ENCODE peak calls at places on chromosomes 16 and 17, in seven cellular contexts. One of them, this sample, is unnamed.

GRCh38 chr17:60641810-60642220 is 35.8 kb upstream of the BCAS3 start:
- DNase-seq in Daoy: peak; percentile 58
- DNase-seq in astrocyte of the spinal cord: peak; percentile 84
- DNase-seq in glutamatergic neuron: peak; percentile 50
- DNase-seq in NCI-H748 treated with DMSO at 0.1 percent for 48 hours: peak; percentile 37
- DNase-seq in GM23338: peak; percentile 86
- DNase-seq in esophagus squamous epithelium: no peak
- DNase-seq in this sample: no peak

GRCh38 chr17:79732804-79733691 is 2.3 kb downstream of the ENPP7 start:
- DNase-seq in Daoy: no peak
- DNase-seq in astrocyte of the spinal cord: no peak
- DNase-seq in glutamatergic neuron: no peak
- DNase-seq in NCI-H748 treated with DMSO at 0.1 percent for 48 hours: no peak
- DNase-seq in GM23338: no peak
- DNase-seq in esophagus squamous epithelium: no peak
- DNase-seq in this sample: no peak

GRCh38 chr17:489758-490329 is 137.2 kb upstream of the RPH3AL start:
- DNase-seq in Daoy: peak; percentile 63
- DNase-seq in astrocyte of the spinal cord: peak; percentile 45
- DNase-seq in glutamatergic neuron: peak; percentile 27
- DNase-seq in NCI-H748 treated with DMSO at 0.1 percent for 48 hours: no peak
- DNase-seq in GM23338: peak; percentile 61
- DNase-seq in esophagus squamous epithelium: no peak
- DNase-seq in this sample: no peak

GRCh38 chr17:78628547-78629435 is 51.6 kb upstream of the DNAH17 start:
- DNase-seq in Daoy: no peak
- DNase-seq in astrocyte of the spinal cord: no peak
- DNase-seq in glutamatergic neuron: no peak
- DNase-seq in NCI-H748 treated with DMSO at 0.1 percent for 48 hours: no peak
- DNase-seq in GM23338: no peak
- DNase-seq in esophagus squamous epithelium: no peak
- DNase-seq in this sample: no peak

GRCh38 chr17:65537845-65538678 is 23.4 kb downstream of the AXIN2 start:
- DNase-seq in Daoy: no peak
- DNase-seq in astrocyte of the spinal cord: no peak
- DNase-seq in glutamatergic neuron: no peak
- DNase-seq in NCI-H748 treated with DMSO at 0.1 percent for 48 hours: no peak
- DNase-seq in GM23338: no peak
- DNase-seq in esophagus squamous epithelium: no peak
- DNase-seq in this sample: no peak

GRCh38 chr17:36938566-36939058 is 1.3 kb downstream of the LHX1 start:
- DNase-seq in Daoy: no peak
- DNase-seq in astrocyte of the spinal cord: no peak
- DNase-seq in glutamatergic neuron: peak; percentile 41
- DNase-seq in NCI-H748 treated with DMSO at 0.1 percent for 48 hours: no peak
- DNase-seq in GM23338: no peak
- DNase-seq in esophagus squamous epithelium: no peak
- DNase-seq in this sample: no peak

GRCh38 chr17:37170881-37171460 is 204.8 kb upstream of the C17orf78 start:
- DNase-seq in Daoy: no peak
- DNase-seq in astrocyte of the spinal cord: no peak
- DNase-seq in glutamatergic neuron: no peak
- DNase-seq in NCI-H748 treated with DMSO at 0.1 percent for 48 hours: no peak
- DNase-seq in GM23338: peak; percentile 52
- DNase-seq in esophagus squamous epithelium: no peak
- DNase-seq in this sample: no peak

GRCh38 chr16:80288616-80289015 is 252.2 kb upstream of the DYNLRB2 start:
- DNase-seq in Daoy: no peak
- DNase-seq in astrocyte of the spinal cord: no peak
- DNase-seq in glutamatergic neuron: no peak
- DNase-seq in NCI-H748 treated with DMSO at 0.1 percent for 48 hours: no peak
- DNase-seq in GM23338: no peak
- DNase-seq in esophagus squamous epithelium: no peak
- DNase-seq in this sample: no peak

GRCh38 chr17:81512984-81513668 is 527 bp upstream of the ACTG1 start:
- DNase-seq in Daoy: peak; percentile 83
- DNase-seq in astrocyte of the spinal cord: peak; percentile 77
- DNase-seq in glutamatergic neuron: peak; percentile 64
- DNase-seq in NCI-H748 treated with DMSO at 0.1 percent for 48 hours: peak; percentile 71
- DNase-seq in GM23338: peak; percentile 91
- DNase-seq in esophagus squamous epithelium: no peak
- DNase-seq in this sample: no peak

GRCh38 chr17:491086-492014 is 138.7 kb upstream of the RPH3AL start:
- DNase-seq in Daoy: peak; percentile 61
- DNase-seq in astrocyte of the spinal cord: peak; percentile 63
- DNase-seq in glutamatergic neuron: peak; percentile 60
- DNase-seq in NCI-H748 treated with DMSO at 0.1 percent for 48 hours: no peak
- DNase-seq in GM23338: peak; percentile 77
- DNase-seq in esophagus squamous epithelium: no peak
- DNase-seq in this sample: no peak

GRCh38 chr16:73214825-73215481 is 167.0 kb upstream of the ZFHX3 start:
- DNase-seq in Daoy: no peak
- DNase-seq in astrocyte of the spinal cord: peak; percentile 86
- DNase-seq in glutamatergic neuron: no peak
- DNase-seq in NCI-H748 treated with DMSO at 0.1 percent for 48 hours: no peak
- DNase-seq in GM23338: no peak
- DNase-seq in esophagus squamous epithelium: no peak
- DNase-seq in this sample: no peak

GRCh38 chr17:1077536-1078061 is 80.7 kb downstream of the TIMM22 start:
- DNase-seq in Daoy: no peak
- DNase-seq in astrocyte of the spinal cord: no peak
- DNase-seq in glutamatergic neuron: no peak
- DNase-seq in NCI-H748 treated with DMSO at 0.1 percent for 48 hours: no peak
- DNase-seq in GM23338: no peak
- DNase-seq in esophagus squamous epithelium: no peak
- DNase-seq in this sample: no peak

This sample was measured in SIG-M5.